ENCODE peak calls at places on chromosomes 4 and X, in eight cellular contexts. Z, U, A, S, J, R, K and B are unnamed samples.

GRCh38 chr4:107665001-107665400 is 55.0 kb downstream of the PAPSS1 start:
- DNase-seq in Z (no peak), U (no peak), A (no peak), S (no peak), J (no peak), R (no peak), K (no peak), B (no peak)

GRCh38 chrX:13934731-13935130 is 95.0 kb downstream of the GEMIN8 start:
- DNase-seq in Z (no peak), U (no peak), A (no peak), S (no peak), J (peak; percentile 69), R (no peak), K (no peak), B (no peak)

GRCh38 chr4:83780334-83780733 is 244.4 kb downstream of the GPAT3 start:
- DNase-seq in Z (no peak), U (no peak), A (no peak), S (no peak), J (peak; percentile 54), R (no peak), K (no peak), B (no peak)

GRCh38 chr4:183517781-183518180 is 12.9 kb downstream of the ING2 start:
- DNase-seq in Z (no peak), U (no peak), A (no peak), S (no peak), J (no peak), R (no peak), K (no peak), B (no peak)

GRCh38 chrX:80285131-80285773 is 135.0 kb upstream of the TENT5D start:
- DNase-seq in Z (peak; percentile 0), U (no peak), A (no peak), S (no peak), J (peak; percentile 45), R (no peak), K (no peak), B (no peak)

GRCh38 chr4:47891928-47892327 is 22.5 kb downstream of the NFXL1 start:
- DNase-seq in Z (no peak), U (no peak), A (no peak), S (no peak), J (no peak), R (no peak), K (no peak), B (no peak)

GRCh38 chr4:146095091-146095690 is 80.3 kb upstream of the LSM6 start:
- DNase-seq in Z (peak; percentile 28), U (no peak), A (no peak), S (no peak), J (peak; percentile 78), R (peak; percentile 30), K (no peak), B (no peak)

GRCh38 chr4:158776106-158776505 is 7.3 kb downstream of the FNIP2 start:
- DNase-seq in Z (no peak), U (no peak), A (no peak), S (no peak), J (no peak), R (no peak), K (no peak), B (no peak)

GRCh38 chr4:4704267-4704666 is 155.2 kb upstream of the MSX1 start:
- DNase-seq in Z (peak; percentile 92), U (no peak), A (no peak), S (no peak), J (no peak), R (peak; percentile 30), K (peak; percentile 76), B (no peak)

GRCh38 chr4:105859233-105859632 is 36.0 kb upstream of the NPNT start:
- DNase-seq in Z (no peak), U (no peak), A (no peak), S (no peak), J (peak; percentile 78), R (no peak), K (no peak), B (no peak)

GRCh38 chr4:7823416-7823824 is 116.2 kb downstream of the AFAP1 start:
- DNase-seq in Z (no peak), U (peak; percentile 86), A (peak; percentile 61), S (no peak), J (no peak), R (peak; percentile 75), K (no peak), B (no peak)

GRCh38 chrX:8748855-8749254 is 16.9 kb upstream of the ANOS1 start:
- DNase-seq in Z (peak; percentile 18), U (no peak), A (no peak), S (no peak), J (peak; percentile 52), R (no peak), K (no peak), B (no peak)

GRCh38 chr4:7192252-7193039 is at the start of gene SORCS2:
- DNase-seq in Z (no peak), U (no peak), A (peak; percentile 70), S (peak; percentile 88), J (peak; percentile 47), R (peak; percentile 21), K (no peak), B (peak; percentile 83)

GRCh38 chr4:147550626-147551250 is 66.5 kb upstream of the TMEM184C start:
- DNase-seq in Z (no peak), U (no peak), A (no peak), S (no peak), J (peak; percentile 60), R (no peak), K (no peak), B (no peak)

GRCh38 chr4:168713193-168713592 is 216.3 kb downstream of the PALLD start:
- DNase-seq in Z (no peak), U (no peak), A (no peak), S (no peak), J (no peak), R (no peak), K (no peak), B (no peak)

GRCh38 chr4:145154573-145154972 is 25.8 kb downstream of the OTUD4 start:
- DNase-seq in Z (peak; percentile 35), U (no peak), A (no peak), S (no peak), J (no peak), R (no peak), K (no peak), B (no peak)

GRCh38 chr4:170399894-170400293 is 310.1 kb upstream of the AADAT start:
- DNase-seq in Z (no peak), U (no peak), A (no peak), S (no peak), J (no peak), R (no peak), K (no peak), B (no peak)

GRCh38 chr4:183636923-183637322 is 22.1 kb downstream of the RWDD4 start:
- DNase-seq in Z (no peak), U (no peak), A (no peak), S (no peak), J (peak; percentile 47), R (no peak), K (no peak), B (no peak)

GRCh38 chr4:185480016-185480732 is 8.6 kb upstream of the CCDC110 start:
- DNase-seq in Z (no peak), U (no peak), A (no peak), S (no peak), J (no peak), R (no peak), K (no peak), B (no peak)

GRCh38 chr4:7499661-7500060 is 64.9 kb upstream of the PSAPL1 start:
- DNase-seq in Z (no peak), U (no peak), A (no peak), S (no peak), J (no peak), R (no peak), K (no peak), B (no peak)

GRCh38 chr4:82865592-82865991 is 25.4 kb downstream of the SEC31A start:
- DNase-seq in Z (peak; percentile 92), U (no peak), A (no peak), S (no peak), J (peak; percentile 96), R (no peak), K (peak; percentile 54), B (no peak)

GRCh38 chrX:37825225-37825842 is 22.0 kb downstream of the DYNLT3 start:
- DNase-seq in Z (peak; percentile 10), U (no peak), A (no peak), S (no peak), J (peak; percentile 39), R (peak; percentile 39), K (no peak), B (no peak)

GRCh38 chr4:140739971-140740370 is 16.2 kb downstream of the TBC1D9 start:
- DNase-seq in Z (no peak), U (no peak), A (no peak), S (no peak), J (no peak), R (no peak), K (no peak), B (no peak)

GRCh38 chr4:185062606-185063005 is 44.3 kb downstream of the HELT start:
- DNase-seq in Z (no peak), U (no peak), A (no peak), S (no peak), J (no peak), R (no peak), K (no peak), B (no peak)